ENCODE peak calls at places on chromosomes 6 and 20, in six cellular contexts. One of them, this sample, is unnamed.

GRCh38 chr20:60453388-60453787 is 495.2 kb downstream of the CDH26 start:
- DNase-seq in GM13977: no peak
- DNase-seq in HuH-7.5: no peak
- DNase-seq in RPMI7951: no peak
- DNase-seq in AG08396: no peak
- DNase-seq in hypothalamus: no peak
- DNase-seq in this sample: no peak

GRCh38 chr6:166419268-166419667 is 36.5 kb upstream of the MPC1 start:
- DNase-seq in HuH-7.5: no peak
- DNase-seq in AG08396: no peak
- DNase-seq in GM13977: peak
- DNase-seq in RPMI7951: peak
- DNase-seq in hypothalamus: no peak
- DNase-seq in this sample: no peak

GRCh38 chr6:100116409-100117194 is 122.6 kb upstream of the MCHR2 start:
- DNase-seq in AG08396: peak
- DNase-seq in hypothalamus: peak
- DNase-seq in GM13977: peak
- DNase-seq in RPMI7951: peak
- DNase-seq in HuH-7.5: peak
- DNase-seq in this sample: no peak

GRCh38 chr20:420721-421574 is 12.8 kb downstream of the RBCK1 start:
- DNase-seq in AG08396: peak
- DNase-seq in GM13977: no peak
- DNase-seq in HuH-7.5: peak
- DNase-seq in hypothalamus: no peak
- DNase-seq in RPMI7951: peak
- DNase-seq in this sample: peak

GRCh38 chr20:40754372-40754943 is 65.4 kb upstream of the MAFB start:
- DNase-seq in GM13977: no peak
- DNase-seq in AG08396: no peak
- DNase-seq in RPMI7951: peak
- DNase-seq in hypothalamus: no peak
- DNase-seq in HuH-7.5: no peak
- DNase-seq in this sample: no peak

GRCh38 chr6:82015043-82015442 is 232.5 kb downstream of the IBTK start:
- DNase-seq in GM13977: no peak
- DNase-seq in RPMI7951: peak
- DNase-seq in AG08396: no peak
- DNase-seq in HuH-7.5: no peak
- DNase-seq in hypothalamus: no peak
- DNase-seq in this sample: no peak

GRCh38 chr6:44787254-44787844 is 399.8 kb downstream of the CDC5L start:
- DNase-seq in AG08396: no peak
- DNase-seq in RPMI7951: no peak
- DNase-seq in GM13977: no peak
- DNase-seq in hypothalamus: no peak
- DNase-seq in HuH-7.5: no peak
- DNase-seq in this sample: no peak

GRCh38 chr6:55011034-55011433 is 163.3 kb upstream of the HCRTR2 start:
- DNase-seq in hypothalamus: no peak
- DNase-seq in AG08396: no peak
- DNase-seq in HuH-7.5: no peak
- DNase-seq in RPMI7951: no peak
- DNase-seq in GM13977: no peak
- DNase-seq in this sample: no peak

GRCh38 chr20:25495189-25495824 is 87.8 kb downstream of the GINS1 start:
- DNase-seq in AG08396: no peak
- DNase-seq in RPMI7951: no peak
- DNase-seq in GM13977: no peak
- DNase-seq in hypothalamus: no peak
- DNase-seq in HuH-7.5: no peak
- DNase-seq in this sample: no peak

GRCh38 chr6:170233304-170234205 is 57.3 kb downstream of the DLL1 start:
- DNase-seq in HuH-7.5: no peak
- DNase-seq in hypothalamus: no peak
- DNase-seq in AG08396: no peak
- DNase-seq in RPMI7951: no peak
- DNase-seq in GM13977: no peak
- DNase-seq in this sample: no peak

GRCh38 chr6:71902261-71902660 is 15.9 kb downstream of the RIMS1 start:
- DNase-seq in HuH-7.5: no peak
- DNase-seq in AG08396: no peak
- DNase-seq in RPMI7951: no peak
- DNase-seq in GM13977: no peak
- DNase-seq in hypothalamus: no peak
- DNase-seq in this sample: no peak

GRCh38 chr6:46044876-46045617 is 29.4 kb upstream of the CLIC5 start:
- DNase-seq in GM13977: no peak
- DNase-seq in RPMI7951: peak
- DNase-seq in hypothalamus: no peak
- DNase-seq in AG08396: peak
- DNase-seq in HuH-7.5: no peak
- DNase-seq in this sample: no peak

This sample was measured in mucosa of descending colon.